ENCODE peak calls at places on chromosomes 7 and 10, in eight cellular contexts. One of them, this sample, is unnamed.

GRCh38 chr7:2033586-2034135 is 199.1 kb downstream of the MAD1L1 start:
- DNase-seq in heart left ventricle: no peak
- DNase-seq in GM23248: no peak
- DNase-seq in NCI-H1092 treated with DMSO at 0.1 percent for 48 hours: no peak
- DNase-seq in hypothalamus: no peak
- DNase-seq in HAP-1: no peak
- DNase-seq in HEK293T: no peak
- DNase-seq in RWPE1: no peak
- DNase-seq in this sample: no peak

GRCh38 chr7:7569615-7570014 is 2.9 kb downstream of the MIOS start:
- DNase-seq in heart left ventricle: no peak
- DNase-seq in GM23248: no peak
- DNase-seq in NCI-H1092 treated with DMSO at 0.1 percent for 48 hours: no peak
- DNase-seq in hypothalamus: no peak
- DNase-seq in HAP-1: no peak
- DNase-seq in HEK293T: no peak
- DNase-seq in RWPE1: no peak
- DNase-seq in this sample: no peak

GRCh38 chr7:919924-920341 is 34.5 kb downstream of the ADAP1 start:
- DNase-seq in heart left ventricle: peak
- DNase-seq in GM23248: no peak
- DNase-seq in NCI-H1092 treated with DMSO at 0.1 percent for 48 hours: no peak
- DNase-seq in hypothalamus: no peak
- DNase-seq in HAP-1: no peak
- DNase-seq in HEK293T: no peak
- DNase-seq in RWPE1: no peak
- DNase-seq in this sample: no peak

GRCh38 chr7:116177009-116177408 is 33.3 kb upstream of the TES start:
- DNase-seq in heart left ventricle: no peak
- DNase-seq in GM23248: peak
- DNase-seq in NCI-H1092 treated with DMSO at 0.1 percent for 48 hours: no peak
- DNase-seq in hypothalamus: no peak
- DNase-seq in HAP-1: no peak
- DNase-seq in HEK293T: no peak
- DNase-seq in RWPE1: peak
- DNase-seq in this sample: no peak

GRCh38 chr10:33790506-33791283 is 456.2 kb upstream of the NRP1 start:
- DNase-seq in heart left ventricle: no peak
- DNase-seq in GM23248: no peak
- DNase-seq in NCI-H1092 treated with DMSO at 0.1 percent for 48 hours: no peak
- DNase-seq in hypothalamus: no peak
- DNase-seq in HAP-1: no peak
- DNase-seq in HEK293T: no peak
- DNase-seq in RWPE1: no peak
- DNase-seq in this sample: no peak

GRCh38 chr7:15685358-15686181 is 913 bp downstream of the MEOX2 start:
- DNase-seq in heart left ventricle: peak
- DNase-seq in GM23248: peak
- DNase-seq in NCI-H1092 treated with DMSO at 0.1 percent for 48 hours: peak
- DNase-seq in hypothalamus: no peak
- DNase-seq in HAP-1: no peak
- DNase-seq in HEK293T: no peak
- DNase-seq in RWPE1: no peak
- DNase-seq in this sample: no peak

GRCh38 chr10:133257489-133258065 is 19.1 kb downstream of the ADAM8 start:
- DNase-seq in heart left ventricle: peak
- DNase-seq in GM23248: peak
- DNase-seq in NCI-H1092 treated with DMSO at 0.1 percent for 48 hours: no peak
- DNase-seq in hypothalamus: peak
- DNase-seq in HAP-1: peak
- DNase-seq in HEK293T: peak
- DNase-seq in RWPE1: no peak
- DNase-seq in this sample: peak

GRCh38 chr10:35216303-35216905 is 89.8 kb downstream of the CREM start:
- DNase-seq in heart left ventricle: peak
- DNase-seq in GM23248: no peak
- DNase-seq in NCI-H1092 treated with DMSO at 0.1 percent for 48 hours: peak
- DNase-seq in hypothalamus: no peak
- DNase-seq in HAP-1: no peak
- DNase-seq in HEK293T: no peak
- DNase-seq in RWPE1: no peak
- DNase-seq in this sample: no peak

GRCh38 chr10:57465155-57465554 is 802.5 kb downstream of the IPMK start:
- DNase-seq in heart left ventricle: no peak
- DNase-seq in GM23248: no peak
- DNase-seq in NCI-H1092 treated with DMSO at 0.1 percent for 48 hours: no peak
- DNase-seq in hypothalamus: no peak
- DNase-seq in HAP-1: no peak
- DNase-seq in HEK293T: no peak
- DNase-seq in RWPE1: no peak
- DNase-seq in this sample: no peak

GRCh38 chr7:17802056-17802455 is 138.2 kb downstream of the SNX13 start:
- DNase-seq in heart left ventricle: no peak
- DNase-seq in GM23248: peak
- DNase-seq in NCI-H1092 treated with DMSO at 0.1 percent for 48 hours: no peak
- DNase-seq in hypothalamus: no peak
- DNase-seq in HAP-1: no peak
- DNase-seq in HEK293T: no peak
- DNase-seq in RWPE1: no peak
- DNase-seq in this sample: no peak

GRCh38 chr7:36598056-36598675 is 126.1 kb downstream of the AOAH start:
- DNase-seq in heart left ventricle: no peak
- DNase-seq in GM23248: peak
- DNase-seq in NCI-H1092 treated with DMSO at 0.1 percent for 48 hours: no peak
- DNase-seq in hypothalamus: no peak
- DNase-seq in HAP-1: no peak
- DNase-seq in HEK293T: no peak
- DNase-seq in RWPE1: no peak
- DNase-seq in this sample: no peak

GRCh38 chr10:7583626-7584025 is 83.1 kb downstream of the ITIH5 start:
- DNase-seq in heart left ventricle: no peak
- DNase-seq in GM23248: no peak
- DNase-seq in NCI-H1092 treated with DMSO at 0.1 percent for 48 hours: no peak
- DNase-seq in hypothalamus: no peak
- DNase-seq in HAP-1: no peak
- DNase-seq in HEK293T: no peak
- DNase-seq in RWPE1: no peak
- DNase-seq in this sample: no peak

GRCh38 chr7:158382363-158382988 is 205.1 kb downstream of the PTPRN2 start:
- DNase-seq in heart left ventricle: no peak
- DNase-seq in GM23248: no peak
- DNase-seq in NCI-H1092 treated with DMSO at 0.1 percent for 48 hours: no peak
- DNase-seq in hypothalamus: no peak
- DNase-seq in HAP-1: no peak
- DNase-seq in HEK293T: no peak
- DNase-seq in RWPE1: no peak
- DNase-seq in this sample: no peak

GRCh38 chr10:132884691-132885271 is 57.6 kb downstream of the CFAP46 start:
- DNase-seq in heart left ventricle: no peak
- DNase-seq in GM23248: no peak
- DNase-seq in NCI-H1092 treated with DMSO at 0.1 percent for 48 hours: no peak
- DNase-seq in hypothalamus: no peak
- DNase-seq in HAP-1: no peak
- DNase-seq in HEK293T: no peak
- DNase-seq in RWPE1: no peak
- DNase-seq in this sample: no peak

GRCh38 chr7:80749270-80749669 is 110.8 kb downstream of the CD36 start:
- DNase-seq in heart left ventricle: no peak
- DNase-seq in GM23248: no peak
- DNase-seq in NCI-H1092 treated with DMSO at 0.1 percent for 48 hours: no peak
- DNase-seq in hypothalamus: no peak
- DNase-seq in HAP-1: no peak
- DNase-seq in HEK293T: no peak
- DNase-seq in RWPE1: no peak
- DNase-seq in this sample: no peak